ENCODE peak calls at places on chromosome 11, in seven cellular contexts. One of them, this sample, is unnamed.

GRCh38 chr11:119788096-119788883 is 59.3 kb upstream of the NECTIN1 start:
- DNase-seq in neural crest cell: no peak
- DNase-seq in foreskin fibroblast: no peak
- DNase-seq in body of pancreas: no peak
- DNase-seq in BJ: no peak
- DNase-seq in H1: no peak
- DNase-seq in dorsolateral prefrontal cortex: no peak
- DNase-seq in this sample: no peak

GRCh38 chr11:23399995-23400394 is 539.7 kb upstream of the CCDC179 start:
- DNase-seq in neural crest cell: no peak
- DNase-seq in foreskin fibroblast: no peak
- DNase-seq in body of pancreas: no peak
- DNase-seq in BJ: no peak
- DNase-seq in H1: no peak
- DNase-seq in dorsolateral prefrontal cortex: no peak
- DNase-seq in this sample: no peak

GRCh38 chr11:120682866-120683265 is 171.3 kb downstream of the GRIK4 start:
- DNase-seq in neural crest cell: no peak
- DNase-seq in foreskin fibroblast: peak; percentile 29
- DNase-seq in body of pancreas: no peak
- DNase-seq in BJ: no peak
- DNase-seq in H1: no peak
- DNase-seq in dorsolateral prefrontal cortex: no peak
- DNase-seq in this sample: no peak

GRCh38 chr11:98940913-98941312 is 79.8 kb upstream of the CNTN5 start:
- DNase-seq in neural crest cell: no peak
- DNase-seq in foreskin fibroblast: no peak
- DNase-seq in body of pancreas: no peak
- DNase-seq in BJ: no peak
- DNase-seq in H1: no peak
- DNase-seq in dorsolateral prefrontal cortex: no peak
- DNase-seq in this sample: no peak

GRCh38 chr11:11117730-11118129 is 235.3 kb downstream of the CSNK2A3 start:
- DNase-seq in neural crest cell: no peak
- DNase-seq in foreskin fibroblast: no peak
- DNase-seq in body of pancreas: no peak
- DNase-seq in BJ: no peak
- DNase-seq in H1: no peak
- DNase-seq in dorsolateral prefrontal cortex: no peak
- DNase-seq in this sample: no peak

GRCh38 chr11:17550455-17551346 is 3.6 kb downstream of the OTOG start:
- DNase-seq in neural crest cell: no peak
- DNase-seq in foreskin fibroblast: peak; percentile 10
- DNase-seq in body of pancreas: no peak
- DNase-seq in BJ: no peak
- DNase-seq in H1: no peak
- DNase-seq in dorsolateral prefrontal cortex: no peak
- DNase-seq in this sample: no peak

GRCh38 chr11:36186340-36186739 is 102.9 kb downstream of the COMMD9 start:
- DNase-seq in neural crest cell: no peak
- DNase-seq in foreskin fibroblast: peak; percentile 77
- DNase-seq in body of pancreas: no peak
- DNase-seq in BJ: peak; percentile 25
- DNase-seq in H1: no peak
- DNase-seq in dorsolateral prefrontal cortex: no peak
- DNase-seq in this sample: no peak

GRCh38 chr11:123490527-123490926 is 60.5 kb downstream of the GRAMD1B start:
- DNase-seq in neural crest cell: no peak
- DNase-seq in foreskin fibroblast: no peak
- DNase-seq in body of pancreas: no peak
- DNase-seq in BJ: no peak
- DNase-seq in H1: no peak
- DNase-seq in dorsolateral prefrontal cortex: no peak
- DNase-seq in this sample: no peak

GRCh38 chr11:68707527-68707926 is 23.2 kb downstream of the GAL start:
- DNase-seq in neural crest cell: no peak
- DNase-seq in foreskin fibroblast: no peak
- DNase-seq in body of pancreas: no peak
- DNase-seq in BJ: no peak
- DNase-seq in H1: no peak
- DNase-seq in dorsolateral prefrontal cortex: no peak
- DNase-seq in this sample: no peak

GRCh38 chr11:68709064-68709463 is 24.7 kb downstream of the GAL start:
- DNase-seq in neural crest cell: no peak
- DNase-seq in foreskin fibroblast: no peak
- DNase-seq in body of pancreas: no peak
- DNase-seq in BJ: no peak
- DNase-seq in H1: no peak
- DNase-seq in dorsolateral prefrontal cortex: no peak
- DNase-seq in this sample: no peak

GRCh38 chr11:68711114-68711513 is 26.8 kb downstream of the GAL start:
- DNase-seq in neural crest cell: no peak
- DNase-seq in foreskin fibroblast: no peak
- DNase-seq in body of pancreas: no peak
- DNase-seq in BJ: no peak
- DNase-seq in H1: no peak
- DNase-seq in dorsolateral prefrontal cortex: no peak
- DNase-seq in this sample: no peak

GRCh38 chr11:68714047-68714856 is 29.9 kb downstream of the GAL start:
- DNase-seq in neural crest cell: no peak
- DNase-seq in foreskin fibroblast: no peak
- DNase-seq in body of pancreas: no peak
- DNase-seq in BJ: no peak
- DNase-seq in H1: no peak
- DNase-seq in dorsolateral prefrontal cortex: no peak
- DNase-seq in this sample: peak; percentile 5

DNA sequence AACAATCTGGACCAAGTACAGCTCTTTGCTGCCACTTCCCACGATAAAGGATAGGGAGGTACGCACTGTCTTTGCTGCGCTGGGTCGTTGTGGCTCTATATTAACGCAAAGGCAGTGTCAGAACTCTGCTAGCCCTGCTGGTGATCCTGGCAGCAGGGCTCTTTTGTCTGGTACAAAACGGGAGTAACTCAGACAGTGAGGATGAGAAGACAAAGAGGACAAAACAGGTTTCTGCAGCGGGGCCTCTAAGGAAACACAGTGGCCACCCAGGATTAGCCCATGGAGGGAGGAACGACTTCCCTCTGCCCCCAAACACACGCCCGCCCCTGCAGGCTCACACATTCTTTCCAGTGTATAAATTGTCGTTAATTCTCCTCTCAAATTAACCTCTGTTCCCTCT is 26.1 kb downstream of the GAL start:
- DNase-seq in neural crest cell: no peak
- DNase-seq in foreskin fibroblast: no peak
- DNase-seq in body of pancreas: no peak
- DNase-seq in BJ: no peak
- DNase-seq in H1: no peak
- DNase-seq in dorsolateral prefrontal cortex: no peak
- DNase-seq in this sample: no peak
- TF ChIP-seq CTCF in neural crest cell: no peak
- TF ChIP-seq CTCF in foreskin fibroblast: no peak
- TF ChIP-seq CTCF in body of pancreas: no peak
- TF ChIP-seq CTCF in BJ: no peak
- TF ChIP-seq CTCF in H1: no peak
- TF ChIP-seq CTCF in dorsolateral prefrontal cortex: no peak
- TF ChIP-seq CTCF in this sample: no peak

GRCh38 chr11:117842131-117842941 is 17.8 kb upstream of the FXYD2 start:
- DNase-seq in neural crest cell: no peak
- DNase-seq in foreskin fibroblast: no peak
- DNase-seq in body of pancreas: no peak
- DNase-seq in BJ: no peak
- DNase-seq in H1: peak; percentile 39
- DNase-seq in dorsolateral prefrontal cortex: no peak
- DNase-seq in this sample: no peak

GRCh38 chr11:117840881-117841581 is 16.5 kb upstream of the FXYD2 start:
- DNase-seq in neural crest cell: no peak
- DNase-seq in foreskin fibroblast: no peak
- DNase-seq in body of pancreas: no peak
- DNase-seq in BJ: no peak
- DNase-seq in H1: peak; percentile 26
- DNase-seq in dorsolateral prefrontal cortex: no peak
- DNase-seq in this sample: no peak

GRCh38 chr11:117841582-117842031 is 17.1 kb upstream of the FXYD2 start:
- DNase-seq in neural crest cell: no peak
- DNase-seq in foreskin fibroblast: no peak
- DNase-seq in body of pancreas: no peak
- DNase-seq in BJ: no peak
- DNase-seq in H1: no peak
- DNase-seq in dorsolateral prefrontal cortex: no peak
- DNase-seq in this sample: no peak

GRCh38 chr11:117839936-117840813 is 15.6 kb upstream of the FXYD2 start:
- DNase-seq in neural crest cell: no peak
- DNase-seq in foreskin fibroblast: no peak
- DNase-seq in body of pancreas: no peak
- DNase-seq in BJ: no peak
- DNase-seq in H1: peak; percentile 22
- DNase-seq in dorsolateral prefrontal cortex: no peak
- DNase-seq in this sample: no peak

DNA sequence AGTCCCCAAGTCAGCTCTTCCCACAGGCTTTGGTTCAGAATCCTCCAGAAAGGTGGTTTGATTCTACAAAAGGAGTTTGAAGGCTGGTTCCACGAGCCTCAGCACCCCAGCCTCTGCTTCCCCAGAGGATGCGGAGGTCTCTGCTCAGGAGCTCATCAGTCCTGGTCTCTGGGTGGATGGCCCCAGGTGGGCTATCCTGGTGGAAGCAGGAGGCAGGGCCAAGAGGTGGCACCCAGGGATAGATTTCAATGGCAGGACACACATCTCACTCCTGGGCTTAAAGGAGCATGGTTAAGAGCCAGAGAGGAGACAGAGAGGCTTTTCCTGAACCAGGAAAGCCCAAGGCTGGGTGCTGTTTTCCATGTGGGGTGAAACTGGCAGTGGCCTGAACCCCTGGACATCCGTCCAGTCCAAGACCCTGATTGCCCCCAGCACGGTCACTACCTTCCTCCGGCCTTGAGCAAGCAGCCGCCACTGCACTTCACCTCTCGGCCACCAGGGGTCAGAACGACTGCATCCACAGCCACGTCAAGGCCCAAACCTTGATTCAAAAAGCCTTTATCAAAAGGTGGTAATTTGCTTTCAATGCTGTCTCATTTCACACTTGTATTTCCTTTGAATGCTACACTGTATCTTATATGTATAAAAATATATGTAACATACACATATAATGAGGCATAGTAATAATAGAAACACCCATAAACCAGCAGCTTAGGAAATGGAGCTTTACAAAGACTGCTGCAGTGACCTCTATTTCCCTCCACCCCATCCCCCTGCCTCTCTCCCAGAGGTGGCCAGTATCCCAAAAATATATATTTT is 19.3 kb upstream of the FXYD2 start:
- DNase-seq in neural crest cell: peak; percentile 85
- DNase-seq in foreskin fibroblast: peak; percentile 58
- DNase-seq in body of pancreas: peak; percentile 84
- DNase-seq in BJ: no peak
- DNase-seq in H1: peak; percentile 95
- DNase-seq in dorsolateral prefrontal cortex: peak; percentile 78
- DNase-seq in this sample: no peak
- TF ChIP-seq CTCF in neural crest cell: peak; percentile 99
- TF ChIP-seq CTCF in foreskin fibroblast: peak; percentile 100
- TF ChIP-seq CTCF in body of pancreas: peak; percentile 94
- TF ChIP-seq CTCF in BJ: peak; percentile 95
- TF ChIP-seq CTCF in H1: peak; percentile 92
- TF ChIP-seq CTCF in dorsolateral prefrontal cortex: peak; percentile 100
- TF ChIP-seq CTCF in this sample: peak; percentile 95

DNA sequence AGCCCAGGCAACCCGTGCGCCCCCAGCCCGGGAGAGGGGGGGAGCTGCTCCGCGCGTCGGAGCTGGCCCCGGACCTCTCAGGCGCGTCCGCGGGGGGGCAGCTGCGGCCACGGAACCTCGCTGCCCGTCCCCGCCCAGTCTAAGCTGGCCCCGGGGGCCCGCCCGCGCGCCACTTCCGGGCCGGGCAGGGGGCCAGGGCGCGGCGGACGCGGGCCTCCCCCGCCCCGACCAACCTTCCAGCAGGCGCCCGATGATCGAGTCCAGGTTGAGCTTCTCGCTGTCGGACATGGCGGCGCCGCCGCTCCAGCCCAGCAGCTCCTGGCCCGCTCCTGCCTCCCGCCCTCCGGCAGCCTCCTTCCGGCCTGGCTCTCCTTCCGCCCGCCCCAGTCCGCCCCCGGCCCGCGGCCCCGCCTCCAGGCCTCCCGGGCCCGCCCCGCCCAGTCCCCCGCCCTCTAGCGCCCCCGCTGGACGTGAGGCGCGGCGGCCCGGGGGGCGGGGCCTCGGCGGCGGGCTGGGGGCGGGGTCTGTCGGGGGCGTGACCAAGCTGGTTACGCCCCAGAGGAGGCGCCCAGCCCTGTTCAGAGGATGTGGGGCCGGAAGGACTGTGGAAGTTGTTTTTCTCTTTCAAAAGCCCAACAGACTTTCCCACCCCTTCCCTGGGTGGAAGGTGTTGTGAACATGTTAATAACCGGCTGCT is at the start of gene PPP1CA:
- DNase-seq in neural crest cell: peak; percentile 83
- DNase-seq in foreskin fibroblast: peak; percentile 81
- DNase-seq in body of pancreas: peak; percentile 93
- DNase-seq in BJ: peak; percentile 27
- DNase-seq in H1: peak; percentile 93
- DNase-seq in dorsolateral prefrontal cortex: peak; percentile 87
- DNase-seq in this sample: no peak
- TF ChIP-seq CTCF in neural crest cell: peak; percentile 75
- TF ChIP-seq CTCF in foreskin fibroblast: no peak
- TF ChIP-seq CTCF in body of pancreas: peak; percentile 10
- TF ChIP-seq CTCF in BJ: peak; percentile 7
- TF ChIP-seq CTCF in H1: no peak
- TF ChIP-seq CTCF in dorsolateral prefrontal cortex: peak; percentile 25
- TF ChIP-seq CTCF in this sample: no peak

GRCh38 chr11:19400296-19400695 is 159.6 kb upstream of the E2F8 start:
- DNase-seq in neural crest cell: no peak
- DNase-seq in foreskin fibroblast: no peak
- DNase-seq in body of pancreas: no peak
- DNase-seq in BJ: no peak
- DNase-seq in H1: no peak
- DNase-seq in dorsolateral prefrontal cortex: no peak
- DNase-seq in this sample: no peak

GRCh38 chr11:19395050-19395449 is 154.3 kb upstream of the E2F8 start:
- DNase-seq in neural crest cell: no peak
- DNase-seq in foreskin fibroblast: no peak
- DNase-seq in body of pancreas: no peak
- DNase-seq in BJ: no peak
- DNase-seq in H1: no peak
- DNase-seq in dorsolateral prefrontal cortex: no peak
- DNase-seq in this sample: no peak

GRCh38 chr11:19398273-19398672 is 157.5 kb upstream of the E2F8 start:
- DNase-seq in neural crest cell: no peak
- DNase-seq in foreskin fibroblast: no peak
- DNase-seq in body of pancreas: no peak
- DNase-seq in BJ: no peak
- DNase-seq in H1: no peak
- DNase-seq in dorsolateral prefrontal cortex: no peak
- DNase-seq in this sample: no peak

GRCh38 chr11:19394525-19395016 is 153.8 kb upstream of the E2F8 start:
- DNase-seq in neural crest cell: no peak
- DNase-seq in foreskin fibroblast: no peak
- DNase-seq in body of pancreas: no peak
- DNase-seq in BJ: no peak
- DNase-seq in H1: no peak
- DNase-seq in dorsolateral prefrontal cortex: no peak
- DNase-seq in this sample: no peak

DNA sequence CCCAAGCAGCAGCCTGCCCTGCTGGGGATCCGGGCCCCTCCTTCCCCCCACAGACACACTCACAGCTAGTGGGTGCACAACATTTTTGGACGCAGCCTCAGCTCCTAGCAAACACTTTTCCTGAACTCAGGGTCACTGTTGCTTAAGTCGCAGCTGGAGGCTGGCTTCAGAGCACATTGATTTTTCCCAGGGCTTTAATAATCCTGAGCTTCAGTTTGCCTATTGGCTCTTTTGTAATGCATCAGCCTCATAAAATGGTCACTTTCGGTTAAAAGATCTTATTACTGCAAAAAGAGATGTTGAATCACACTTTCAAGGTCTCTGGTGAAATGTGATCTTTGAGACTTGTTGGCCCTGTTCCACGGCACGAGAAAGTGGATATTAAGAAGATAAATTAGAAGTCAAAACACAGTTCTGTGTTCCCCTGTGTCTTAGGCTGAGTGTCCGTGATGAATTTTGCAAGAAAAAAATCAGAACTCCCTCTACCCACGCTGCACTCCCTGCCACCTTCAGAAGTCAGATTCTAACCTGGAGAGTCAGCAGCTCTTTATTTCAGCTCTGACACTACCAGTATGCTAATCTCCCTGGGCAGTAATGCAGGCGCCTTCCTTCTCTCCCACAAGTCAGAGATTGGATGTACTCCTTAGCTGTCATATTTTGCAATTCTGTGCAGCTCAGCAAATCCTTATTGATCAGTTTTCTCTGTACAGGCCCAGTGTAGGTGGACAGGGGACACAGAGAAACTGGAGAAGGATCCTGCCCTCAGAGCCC is 158.2 kb upstream of the E2F8 start:
- DNase-seq in neural crest cell: no peak
- DNase-seq in foreskin fibroblast: peak; percentile 95
- DNase-seq in body of pancreas: peak; percentile 55
- DNase-seq in BJ: peak; percentile 74
- DNase-seq in H1: no peak
- DNase-seq in dorsolateral prefrontal cortex: no peak
- DNase-seq in this sample: no peak
- TF ChIP-seq CTCF in neural crest cell: no peak
- TF ChIP-seq CTCF in foreskin fibroblast: no peak
- TF ChIP-seq CTCF in body of pancreas: no peak
- TF ChIP-seq CTCF in BJ: no peak
- TF ChIP-seq CTCF in H1: no peak
- TF ChIP-seq CTCF in dorsolateral prefrontal cortex: no peak
- TF ChIP-seq CTCF in this sample: no peak